ENCODE peak calls at places on chromosomes 7 and 10, in eight cellular contexts. X is fibroblast of lung; H is CD8-positive, alpha-beta memory T cell; U is GM23248; Y is CD8-positive, alpha-beta T cell; E is left ventricle myocardium inferior; W is upper lobe of left lung; Q is osteoblast. V is an unnamed sample.

GRCh38 chr10:29579455-29579970 is 55.3 kb downstream of the SVIL start:
- DNase-seq in X (no peak), Y (no peak), H (no peak), E (no peak), Q (no peak), W (no peak), U (no peak), V (no peak)

GRCh38 chr10:14063531-14064317 is 267.0 kb downstream of the FRMD4A start:
- DNase-seq in E (no peak), X (peak; percentile 91), Y (no peak), Q (peak; percentile 76), W (peak; percentile 79), H (no peak), U (peak; percentile 72), V (no peak)

GRCh38 chr7:91126762-91127161 is 137.5 kb upstream of the FZD1 start:
- DNase-seq in H (no peak), X (no peak), U (no peak), E (no peak), Y (no peak), W (no peak), Q (no peak), V (no peak)

GRCh38 chr7:130352335-130353074 is 7.9 kb downstream of the CPA5 start:
- DNase-seq in H (no peak), U (peak; percentile 79), W (no peak), Q (peak; percentile 86), X (peak; percentile 86), Y (no peak), E (no peak), V (no peak)

GRCh38 chr7:100693312-100694195 is 496 bp downstream of the GIGYF1 start:
- DNase-seq in W (no peak), X (no peak), U (peak; percentile 52), Q (peak; percentile 91), H (no peak), E (no peak), Y (no peak), V (no peak)

GRCh38 chr10:31146496-31147219 is 115.0 kb upstream of the ZNF438 start:
- DNase-seq in Y (no peak), E (peak; percentile 59), Q (peak; percentile 60), H (no peak), X (peak; percentile 77), U (peak; percentile 59), W (no peak), V (no peak)

GRCh38 chr10:35995515-35995914 is 353.4 kb upstream of the FZD8 start:
- DNase-seq in Y (no peak), W (no peak), X (no peak), E (no peak), H (no peak), U (no peak), Q (no peak), V (no peak)

GRCh38 chr10:48733329-48733728 is 48.7 kb downstream of the WDFY4 start:
- DNase-seq in X (no peak), E (no peak), Y (no peak), U (no peak), W (no peak), H (no peak), Q (no peak), V (no peak)

GRCh38 chr10:86261470-86261869 is 105.1 kb downstream of the GRID1 start:
- DNase-seq in Q (peak; percentile 72), U (no peak), E (no peak), Y (no peak), H (no peak), X (no peak), W (peak; percentile 14), V (peak; percentile 44)

GRCh38 chr7:36602975-36603887 is 121.1 kb downstream of the AOAH start:
- DNase-seq in Q (no peak), Y (no peak), H (no peak), X (no peak), U (no peak), W (no peak), E (no peak), V (no peak)

GRCh38 chr7:45088821-45089313 is at the start of gene NACAD:
- DNase-seq in X (no peak), W (no peak), Y (no peak), H (peak; percentile 20), Q (peak; percentile 91), U (peak; percentile 54), E (peak; percentile 53), V (peak; percentile 78)

GRCh38 chr10:2851544-2851943 is 215.8 kb upstream of the PFKP start:
- DNase-seq in H (no peak), W (no peak), Y (no peak), X (no peak), Q (no peak), E (no peak), U (no peak), V (no peak)

GRCh38 chr7:21023841-21024502 is 237.3 kb upstream of the SP8 start:
- DNase-seq in W (no peak), X (no peak), U (no peak), Y (no peak), Q (no peak), H (no peak), E (no peak), V (no peak)

GRCh38 chr10:77121829-77122228 is 515.8 kb downstream of the KCNMA1 start:
- DNase-seq in X (no peak), U (no peak), W (no peak), E (no peak), Y (no peak), Q (no peak), H (no peak), V (no peak)

GRCh38 chr10:132329565-132330485 is 2.2 kb upstream of the LRRC27 start:
- DNase-seq in H (peak; percentile 35), X (peak; percentile 52), Y (no peak), U (peak; percentile 87), E (no peak), W (peak; percentile 67), Q (peak; percentile 93), V (no peak)

GRCh38 chr7:51101111-51101757 is 215.4 kb downstream of the COBL start:
- DNase-seq in H (no peak), E (no peak), Q (no peak), W (no peak), Y (no peak), X (no peak), U (no peak), V (no peak)

GRCh38 chr7:44398953-44399574 is 73.7 kb upstream of the CAMK2B start:
- DNase-seq in Y (no peak), Q (no peak), U (no peak), H (no peak), W (no peak), X (peak; percentile 46), E (no peak), V (no peak)

GRCh38 chr7:25860882-25861228 is 291.1 kb upstream of the NFE2L3 start:
- DNase-seq in Q (no peak), H (no peak), X (no peak), W (no peak), Y (no peak), U (no peak), E (no peak), V (no peak)

GRCh38 chr10:72009430-72010081 is 45.4 kb downstream of the CHST3 start:
- DNase-seq in H (no peak), E (peak; percentile 85), Q (peak; percentile 99), Y (no peak), W (peak; percentile 59), U (peak; percentile 96), X (peak; percentile 99), V (peak; percentile 99)
- H3K4me1 ChIP-seq in H (no peaks in the 10 kb centered on the region), E (peaks cover 84% of the 10 kb centered on the region), Q (peaks cover 21% of the 10 kb centered on the region), Y (no peaks in the 10 kb centered on the region), W (peaks cover 22% of the 10 kb centered on the region), U (peaks cover 25% of the 10 kb centered on the region), X (peaks cover 16% of the 10 kb centered on the region), V (peaks cover 27% of the 10 kb centered on the region)

DNA sequence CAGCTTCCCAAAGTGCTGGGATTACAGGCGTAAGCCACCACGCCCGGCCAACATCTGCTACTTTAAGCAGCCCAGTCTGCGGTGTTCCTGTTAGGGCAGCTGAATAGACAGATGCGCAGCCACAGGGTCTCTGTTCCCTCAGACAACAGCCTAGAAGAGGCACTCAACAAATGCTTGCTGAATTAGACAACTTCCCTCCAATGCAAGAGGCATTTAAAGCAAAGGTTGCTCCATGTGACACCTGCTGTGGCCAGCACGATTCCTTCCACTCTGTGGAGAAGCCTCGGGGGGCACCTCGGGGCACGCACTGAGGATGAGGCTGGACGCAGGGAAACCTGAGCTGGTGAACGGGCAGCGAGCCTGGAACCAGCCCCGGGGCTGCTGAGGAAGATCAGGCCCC is 237.8 kb downstream of the MAD1L1 start:
- DNase-seq in Q (no peak), E (no peak), U (no peak), H (no peak), Y (no peak), W (no peak), X (no peak), V (no peak)
- H3K36me3 ChIP-seq in Q (no peaks in the 10 kb centered on the region), E (no peaks in the 10 kb centered on the region), U (no peaks in the 10 kb centered on the region), H (no peaks in the 10 kb centered on the region), Y (no peaks in the 10 kb centered on the region), W (no peaks in the 10 kb centered on the region), X (peaks cover 1% of the 10 kb centered on the region), V (no peaks in the 10 kb centered on the region)

DNA sequence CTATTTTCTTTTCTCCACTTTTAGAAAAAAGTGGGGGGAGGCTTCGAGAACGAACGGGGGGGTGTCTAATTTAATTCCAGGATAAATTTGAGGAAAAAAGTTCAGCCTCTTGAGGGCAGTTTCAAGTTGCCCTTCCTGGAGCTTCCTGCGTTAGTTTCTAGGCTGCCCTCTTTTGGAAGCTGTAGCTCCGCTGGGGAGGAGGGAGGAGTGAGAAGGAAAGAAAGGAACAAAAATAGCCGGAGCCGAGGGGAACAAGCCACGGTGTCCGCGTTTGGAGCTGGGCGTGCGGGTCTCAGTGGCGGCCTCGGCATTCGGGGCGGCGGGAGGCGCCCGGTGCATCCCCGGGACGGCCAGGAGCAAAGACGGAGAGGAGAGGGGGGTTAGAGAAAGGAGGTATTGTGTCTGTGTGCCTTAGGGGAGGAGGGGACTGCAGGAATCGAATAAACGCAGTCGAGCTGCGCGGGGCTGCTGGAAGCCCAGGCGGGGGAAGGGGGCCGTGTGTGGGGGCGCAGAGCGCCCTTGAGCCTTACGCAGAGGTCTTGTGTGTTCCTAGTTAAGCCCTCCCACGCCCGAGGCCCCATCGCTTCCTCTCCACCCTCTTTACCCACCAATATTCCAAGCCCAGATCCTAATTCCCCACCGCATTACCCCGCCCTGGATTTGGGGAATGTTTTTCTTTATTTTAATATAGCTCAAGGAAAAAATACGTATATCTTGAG is 2.0 kb upstream of the TNRC18 start:
- DNase-seq in X (peak; percentile 93), E (peak; percentile 71), U (peak; percentile 94), W (peak; percentile 77), Q (peak; percentile 93), H (no peak), Y (no peak), V (no peak)
- H3K27ac ChIP-seq in X (peak overlapping the region; percentile 84), E (peak overlapping the region; percentile 100), U (peak overlapping the region; percentile 98), W (peak overlapping the region; percentile 95), Q (peak overlapping the region; percentile 96), H (peak overlapping the region; percentile 85), Y (no peak overlapping the region), V (peak overlapping the region; percentile 98)

GRCh38 chr10:96714031-96714590 is 6.2 kb downstream of the PIK3AP1 start:
- DNase-seq in W (no peak), X (no peak), Q (no peak), H (no peak), U (peak; percentile 64), E (no peak), Y (no peak), V (no peak)
- H3K4me1 ChIP-seq in W (peaks cover 14% of the 10 kb centered on the region), X (no peaks in the 10 kb centered on the region), Q (no peaks in the 10 kb centered on the region), H (no peaks in the 10 kb centered on the region), U (no peaks in the 10 kb centered on the region), E (no peaks in the 10 kb centered on the region), Y (no peaks in the 10 kb centered on the region), V (no peaks in the 10 kb centered on the region)